ENCODE peak calls at places on chromosome 20, in six cellular contexts. Q is thoracic aorta, M is retinal pigment epithelial cell, A is Peyer's patch, Z is stomach, L is GM23338. G is an unnamed sample.

GRCh38 chr20:58647814-58648501 is 3.1 kb upstream of the STX16 start:
- DNase-seq in Q (no peak), M (peak; percentile 60), A (no peak), Z (no peak), L (no peak), G (no peak)

GRCh38 chr20:16100111-16100510 is 473.1 kb downstream of the KIF16B start:
- DNase-seq in Q (no peak), M (no peak), A (no peak), Z (no peak), L (no peak), G (no peak)

GRCh38 chr20:50608750-50609104 is 82.6 kb downstream of the RIPOR3 start:
- DNase-seq in Q (no peak), M (no peak), A (no peak), Z (no peak), L (no peak), G (no peak)

GRCh38 chr20:57714409-57715267 is 4.8 kb upstream of the PMEPA1 start:
- DNase-seq in Q (peak; percentile 48), M (no peak), A (no peak), Z (no peak), L (no peak), G (no peak)

GRCh38 chr20:46709459-46710148 is at the start of gene SLC2A10:
- DNase-seq in Q (no peak), M (no peak), A (peak; percentile 57), Z (peak; percentile 73), L (peak; percentile 80), G (no peak)

GRCh38 chr20:56722042-56722441 is 92.9 kb downstream of the TFAP2C start:
- DNase-seq in Q (no peak), M (no peak), A (peak; percentile 47), Z (no peak), L (no peak), G (no peak)

GRCh38 chr20:35302421-35303335 is 10.5 kb upstream of the FAM83C start:
- DNase-seq in Q (no peak), M (no peak), A (no peak), Z (no peak), L (no peak), G (peak; percentile 83)

GRCh38 chr20:24984963-24985640 is 7.4 kb downstream of the APMAP start:
- DNase-seq in Q (no peak), M (no peak), A (no peak), Z (peak; percentile 23), L (no peak), G (no peak)

GRCh38 chr20:59749293-59749680 is 144.9 kb downstream of the PHACTR3 start:
- DNase-seq in Q (no peak), M (no peak), A (no peak), Z (no peak), L (no peak), G (no peak)

GRCh38 chr20:25000268-25000801 is 7.8 kb upstream of the APMAP start:
- DNase-seq in Q (no peak), M (peak; percentile 28), A (peak; percentile 67), Z (peak; percentile 96), L (no peak), G (peak; percentile 95)

GRCh38 chr20:58111340-58112016 is 117.0 kb downstream of the ANKRD60 start:
- DNase-seq in Q (no peak), M (no peak), A (no peak), Z (no peak), L (no peak), G (no peak)

GRCh38 chr20:45919536-45919933 is 7.6 kb upstream of the PLTP start:
- DNase-seq in Q (no peak), M (no peak), A (peak; percentile 72), Z (peak; percentile 85), L (no peak), G (no peak)

DNA sequence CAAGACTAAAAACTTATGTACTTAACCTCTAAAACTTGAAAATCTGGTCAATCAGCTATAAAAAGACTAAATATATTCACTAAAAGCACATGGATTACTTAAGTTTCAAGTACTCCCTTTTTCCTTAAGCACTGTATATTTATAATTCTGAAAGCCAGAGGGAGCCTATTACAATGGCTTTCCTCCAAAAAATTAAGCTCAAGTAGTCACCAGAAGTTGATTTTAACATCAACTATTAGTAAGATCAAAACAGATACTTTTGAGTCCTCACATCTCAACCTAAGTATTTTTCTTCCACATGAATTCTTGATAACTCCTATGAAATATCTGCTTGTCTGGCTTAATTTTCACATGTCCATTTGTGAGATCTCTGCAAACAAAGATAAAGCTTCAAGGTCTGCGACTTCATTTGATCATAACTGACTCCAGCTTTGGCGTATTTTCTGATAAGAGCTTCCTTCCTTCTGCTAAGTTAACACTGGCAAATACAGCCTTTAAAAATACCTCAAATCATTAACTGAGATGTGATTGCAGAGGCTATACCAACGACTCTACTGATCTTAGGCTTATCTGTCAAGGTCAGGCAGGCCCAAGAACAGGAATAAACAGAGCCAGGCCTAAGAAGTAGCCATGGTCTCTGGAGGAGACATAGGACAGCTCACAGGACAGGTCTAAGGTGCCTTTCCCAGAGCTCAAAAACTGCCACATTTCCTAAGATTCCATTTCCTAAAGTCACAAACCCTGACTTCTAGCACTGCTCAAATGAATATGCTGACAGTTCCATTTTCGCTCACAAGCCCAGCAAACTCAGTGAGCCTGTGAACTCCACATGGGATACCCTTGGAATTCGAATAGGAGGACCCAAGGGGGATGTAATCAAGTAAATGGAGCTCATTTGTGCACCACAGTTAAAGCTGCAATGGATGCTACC is 10.0 kb downstream of the SNX5 start:
- DNase-seq in Q (no peak), M (no peak), A (no peak), Z (no peak), L (peak; percentile 20), G (no peak)
- TF ChIP-seq CTCF in Q (no peak), M (no peak), A (no peak), Z (no peak), L (no peak), G (no peak)

GRCh38 chr20:61708891-61709290 is 356.8 kb downstream of the TAF4 start:
- DNase-seq in Q (no peak), M (no peak), A (no peak), Z (no peak), L (no peak), G (no peak)
- H3K4me3 ChIP-seq in Q (no peak overlapping the region), M (no peak overlapping the region), A (no peak overlapping the region), Z (no peak overlapping the region), L (no peak overlapping the region), G (no peak overlapping the region)

GRCh38 chr20:6007529-6008103 is 46.2 kb downstream of the LRRN4 start:
- DNase-seq in Q (no peak), M (no peak), A (no peak), Z (no peak), L (no peak), G (no peak)
- TF ChIP-seq CTCF in Q (no peak), M (no peak), A (no peak), Z (no peak), L (no peak), G (no peak)

GRCh38 chr20:10603971-10604864 is 69.6 kb downstream of the JAG1 start:
- DNase-seq in Q (no peak), M (peak; percentile 73), A (no peak), Z (no peak), L (no peak), G (no peak)
- H3K4me3 ChIP-seq in Q (peak overlapping the region; percentile 60), M (no peak overlapping the region), A (no peak overlapping the region), Z (no peak overlapping the region), L (no peak overlapping the region), G (no peak overlapping the region)

DNA sequence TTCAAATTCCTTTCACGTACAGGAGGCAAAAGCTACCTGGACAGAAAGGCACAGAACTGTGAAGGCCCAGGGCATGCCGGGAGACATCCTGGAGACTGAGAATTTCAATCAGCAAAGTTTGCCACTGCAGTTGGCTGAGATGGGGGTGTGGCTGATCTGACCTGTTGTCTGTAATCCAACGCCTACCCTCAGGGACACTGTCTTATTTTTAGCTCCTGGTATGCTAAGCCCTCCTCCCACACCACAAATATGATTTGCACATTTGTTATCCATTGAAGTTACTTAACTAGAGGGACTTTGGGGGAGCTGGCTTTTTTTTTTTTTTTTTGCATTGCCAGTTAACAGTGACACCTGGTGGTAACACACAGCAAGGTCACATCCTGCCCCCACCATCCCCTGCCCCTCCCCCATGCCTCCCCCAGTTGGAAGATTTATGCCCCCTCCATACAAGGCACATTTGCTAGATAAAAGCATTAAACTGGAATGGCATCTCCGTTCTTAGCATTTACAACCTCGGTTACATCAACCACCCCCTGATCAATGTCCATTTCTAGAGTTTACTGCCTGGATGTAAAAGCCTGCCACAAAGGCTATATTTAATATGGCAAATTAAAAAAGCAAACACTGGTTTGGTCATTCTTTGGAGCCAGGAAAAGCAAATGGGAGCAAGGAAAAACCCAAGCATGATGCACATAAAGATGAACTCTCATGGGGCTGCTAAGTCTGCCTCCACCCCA is 40.3 kb downstream of the TTI1 start:
- DNase-seq in Q (no peak), M (peak; percentile 81), A (no peak), Z (no peak), L (peak; percentile 46), G (no peak)
- TF ChIP-seq CTCF in Q (peak; percentile 68), M (peak; percentile 56), A (peak; percentile 63), Z (peak; percentile 55), L (peak; percentile 49), G (peak; percentile 27)

DNA sequence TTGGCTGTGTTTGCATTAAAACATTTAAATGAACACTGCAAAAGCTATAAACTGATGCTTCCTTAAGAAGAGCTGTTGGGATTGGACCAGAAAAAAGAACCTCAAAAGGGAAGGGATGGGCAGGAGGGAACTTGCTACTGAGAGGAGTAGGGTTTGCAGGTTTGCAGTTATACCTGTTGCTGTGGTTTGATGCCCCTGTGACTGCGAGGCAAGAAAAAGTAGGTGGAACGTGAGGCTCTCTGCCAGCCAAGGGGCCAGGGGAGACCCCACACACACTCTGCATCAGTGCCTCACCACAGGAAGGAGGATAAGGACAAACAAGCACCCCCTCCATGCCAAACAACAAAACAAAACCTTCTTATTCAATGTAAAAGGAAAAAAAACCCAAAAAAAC is 197.1 kb downstream of the BCAS1 start:
- DNase-seq in Q (no peak), M (no peak), A (no peak), Z (no peak), L (no peak), G (no peak)
- H3K4me3 ChIP-seq in Q (peak overlapping the region; percentile 48), M (no peak overlapping the region), A (peak overlapping the region; percentile 26), Z (no peak overlapping the region), L (no peak overlapping the region), G (no peak overlapping the region)

DNA sequence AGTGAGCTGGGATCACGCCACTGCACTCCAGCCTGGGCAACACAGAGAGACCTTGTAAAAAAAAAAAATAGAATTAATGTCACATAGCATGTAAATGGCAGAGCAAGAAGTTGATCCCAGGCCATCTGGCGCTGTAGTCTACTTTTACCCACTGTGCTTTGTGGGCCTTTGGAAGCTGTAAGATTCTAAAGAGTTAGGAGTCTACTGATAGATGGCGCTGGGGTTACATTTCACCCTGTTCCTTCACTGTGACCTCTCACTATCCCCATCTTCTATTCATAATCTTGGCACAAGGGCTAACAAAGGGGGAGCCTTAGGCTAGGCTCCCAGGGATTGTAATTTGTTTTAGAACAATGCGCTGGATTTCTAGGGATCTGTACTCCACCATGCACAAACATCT is 24.4 kb downstream of the SIRPD start:
- DNase-seq in Q (no peak), M (no peak), A (no peak), Z (no peak), L (peak; percentile 65), G (no peak)
- TF ChIP-seq CTCF in Q (no peak), M (no peak), A (no peak), Z (no peak), L (peak; percentile 70), G (peak; percentile 21)

G was measured in LNCaP clone FGC.